ENCODE peak calls at places on chromosome 6, in four cellular contexts. One of them, this sample, is unnamed.

GRCh38 chr6:70456725-70457124 is 43.4 kb downstream of the FAM135A start:
- DNase-seq in spleen: no peak
- DNase-seq in breast epithelium: no peak
- DNase-seq in esophagus muscularis mucosa: no peak
- DNase-seq in this sample: no peak

GRCh38 chr6:79544939-79545450 is 7.8 kb upstream of the LCA5 start:
- DNase-seq in spleen: no peak
- DNase-seq in breast epithelium: peak
- DNase-seq in esophagus muscularis mucosa: peak
- DNase-seq in this sample: peak

GRCh38 chr6:48615041-48615440 is 504.0 kb upstream of the PTCHD4 start:
- DNase-seq in spleen: no peak
- DNase-seq in breast epithelium: no peak
- DNase-seq in esophagus muscularis mucosa: no peak
- DNase-seq in this sample: no peak

GRCh38 chr6:38695227-38695900 is 7.6 kb downstream of the GLO1 start:
- DNase-seq in spleen: no peak
- DNase-seq in breast epithelium: no peak
- DNase-seq in esophagus muscularis mucosa: no peak
- DNase-seq in this sample: no peak

GRCh38 chr6:136723780-136724179 is 68.5 kb downstream of the MAP3K5 start:
- DNase-seq in spleen: peak
- DNase-seq in breast epithelium: no peak
- DNase-seq in esophagus muscularis mucosa: no peak
- DNase-seq in this sample: no peak

GRCh38 chr6:149128489-149129145 is 188.9 kb upstream of the TAB2 start:
- DNase-seq in spleen: no peak
- DNase-seq in breast epithelium: no peak
- DNase-seq in esophagus muscularis mucosa: no peak
- DNase-seq in this sample: no peak

GRCh38 chr6:67887419-67887746 is 747.7 kb upstream of the ADGRB3 start:
- DNase-seq in spleen: no peak
- DNase-seq in breast epithelium: no peak
- DNase-seq in esophagus muscularis mucosa: no peak
- DNase-seq in this sample: no peak

GRCh38 chr6:169070506-169071176 is 183.0 kb downstream of the THBS2 start:
- DNase-seq in spleen: no peak
- DNase-seq in breast epithelium: no peak
- DNase-seq in esophagus muscularis mucosa: peak
- DNase-seq in this sample: no peak

GRCh38 chr6:145815351-145815772 is 767 bp upstream of the FBXO30 start:
- DNase-seq in spleen: no peak
- DNase-seq in breast epithelium: no peak
- DNase-seq in esophagus muscularis mucosa: no peak
- DNase-seq in this sample: no peak

GRCh38 chr6:125670586-125670985 is 78.8 kb upstream of the HEY2 start:
- DNase-seq in spleen: no peak
- DNase-seq in breast epithelium: no peak
- DNase-seq in esophagus muscularis mucosa: no peak
- DNase-seq in this sample: no peak

GRCh38 chr6:34142599-34142998 is 3.3 kb downstream of the GRM4 start:
- DNase-seq in spleen: no peak
- DNase-seq in breast epithelium: no peak
- DNase-seq in esophagus muscularis mucosa: no peak
- DNase-seq in this sample: no peak

GRCh38 chr6:126380072-126380583 is 40.2 kb downstream of the CENPW start:
- DNase-seq in spleen: no peak
- DNase-seq in breast epithelium: no peak
- DNase-seq in esophagus muscularis mucosa: no peak
- DNase-seq in this sample: no peak

GRCh38 chr6:168090064-168090690 is 11.2 kb upstream of the FRMD1 start:
- DNase-seq in spleen: peak
- DNase-seq in breast epithelium: no peak
- DNase-seq in esophagus muscularis mucosa: no peak
- DNase-seq in this sample: no peak

GRCh38 chr6:133889557-133890301 is 816 bp downstream of the TCF21 start:
- DNase-seq in spleen: no peak
- DNase-seq in breast epithelium: no peak
- DNase-seq in esophagus muscularis mucosa: no peak
- DNase-seq in this sample: no peak

GRCh38 chr6:133553652-133554051 is 312.5 kb downstream of the EYA4 start:
- DNase-seq in spleen: no peak
- DNase-seq in breast epithelium: no peak
- DNase-seq in esophagus muscularis mucosa: no peak
- DNase-seq in this sample: no peak

GRCh38 chr6:105036371-105036770 is 79.5 kb downstream of the LIN28B start:
- DNase-seq in spleen: no peak
- DNase-seq in breast epithelium: no peak
- DNase-seq in esophagus muscularis mucosa: no peak
- DNase-seq in this sample: no peak

GRCh38 chr6:81763051-81763450 is 10.6 kb upstream of the TENT5A start:
- DNase-seq in spleen: no peak
- DNase-seq in breast epithelium: no peak
- DNase-seq in esophagus muscularis mucosa: no peak
- DNase-seq in this sample: no peak

GRCh38 chr6:3748208-3748701 is 3.3 kb downstream of the PXDC1 start:
- DNase-seq in spleen: no peak
- DNase-seq in breast epithelium: peak
- DNase-seq in esophagus muscularis mucosa: no peak
- DNase-seq in this sample: peak

GRCh38 chr6:84052204-84052882 is 18.8 kb downstream of the MRAP2 start:
- DNase-seq in spleen: peak
- DNase-seq in breast epithelium: no peak
- DNase-seq in esophagus muscularis mucosa: peak
- DNase-seq in this sample: no peak

GRCh38 chr6:134358320-134358719 is 40.4 kb upstream of the SGK1 start:
- DNase-seq in spleen: no peak
- DNase-seq in breast epithelium: no peak
- DNase-seq in esophagus muscularis mucosa: no peak
- DNase-seq in this sample: no peak

GRCh38 chr6:3202999-3203696 is 24.3 kb downstream of the TUBB2B start:
- DNase-seq in spleen: no peak
- DNase-seq in breast epithelium: no peak
- DNase-seq in esophagus muscularis mucosa: no peak
- DNase-seq in this sample: no peak

GRCh38 chr6:74928203-74928602 is 277.6 kb downstream of the COL12A1 start:
- DNase-seq in spleen: no peak
- DNase-seq in breast epithelium: no peak
- DNase-seq in esophagus muscularis mucosa: no peak
- DNase-seq in this sample: no peak

GRCh38 chr6:36954262-36954931 is at the start of gene PI16:
- DNase-seq in spleen: peak
- DNase-seq in breast epithelium: no peak
- DNase-seq in esophagus muscularis mucosa: no peak
- DNase-seq in this sample: no peak

GRCh38 chr6:1746919-1747460 is 137.3 kb downstream of the FOXC1 start:
- DNase-seq in spleen: no peak
- DNase-seq in breast epithelium: no peak
- DNase-seq in esophagus muscularis mucosa: no peak
- DNase-seq in this sample: no peak

GRCh38 chr6:5478380-5478779 is 217.1 kb downstream of the FARS2 start:
- DNase-seq in spleen: no peak
- DNase-seq in breast epithelium: no peak
- DNase-seq in esophagus muscularis mucosa: no peak
- DNase-seq in this sample: no peak

GRCh38 chr6:11328613-11329247 is 96.3 kb upstream of the NEDD9 start:
- DNase-seq in spleen: no peak
- DNase-seq in breast epithelium: no peak
- DNase-seq in esophagus muscularis mucosa: no peak
- DNase-seq in this sample: no peak

GRCh38 chr6:5333653-5334052 is 72.3 kb downstream of the FARS2 start:
- DNase-seq in spleen: no peak
- DNase-seq in breast epithelium: no peak
- DNase-seq in esophagus muscularis mucosa: no peak
- DNase-seq in this sample: no peak

GRCh38 chr6:282867-283416 is 9.3 kb upstream of the DUSP22 start:
- DNase-seq in spleen: no peak
- DNase-seq in breast epithelium: no peak
- DNase-seq in esophagus muscularis mucosa: peak
- DNase-seq in this sample: no peak

GRCh38 chr6:108738684-108739406 is 109.4 kb upstream of the ARMC2 start:
- DNase-seq in spleen: no peak
- DNase-seq in breast epithelium: no peak
- DNase-seq in esophagus muscularis mucosa: no peak
- DNase-seq in this sample: no peak

GRCh38 chr6:151036869-151037680 is 171.6 kb downstream of the MTHFD1L start:
- DNase-seq in spleen: no peak
- DNase-seq in breast epithelium: no peak
- DNase-seq in esophagus muscularis mucosa: no peak
- DNase-seq in this sample: no peak

DNA sequence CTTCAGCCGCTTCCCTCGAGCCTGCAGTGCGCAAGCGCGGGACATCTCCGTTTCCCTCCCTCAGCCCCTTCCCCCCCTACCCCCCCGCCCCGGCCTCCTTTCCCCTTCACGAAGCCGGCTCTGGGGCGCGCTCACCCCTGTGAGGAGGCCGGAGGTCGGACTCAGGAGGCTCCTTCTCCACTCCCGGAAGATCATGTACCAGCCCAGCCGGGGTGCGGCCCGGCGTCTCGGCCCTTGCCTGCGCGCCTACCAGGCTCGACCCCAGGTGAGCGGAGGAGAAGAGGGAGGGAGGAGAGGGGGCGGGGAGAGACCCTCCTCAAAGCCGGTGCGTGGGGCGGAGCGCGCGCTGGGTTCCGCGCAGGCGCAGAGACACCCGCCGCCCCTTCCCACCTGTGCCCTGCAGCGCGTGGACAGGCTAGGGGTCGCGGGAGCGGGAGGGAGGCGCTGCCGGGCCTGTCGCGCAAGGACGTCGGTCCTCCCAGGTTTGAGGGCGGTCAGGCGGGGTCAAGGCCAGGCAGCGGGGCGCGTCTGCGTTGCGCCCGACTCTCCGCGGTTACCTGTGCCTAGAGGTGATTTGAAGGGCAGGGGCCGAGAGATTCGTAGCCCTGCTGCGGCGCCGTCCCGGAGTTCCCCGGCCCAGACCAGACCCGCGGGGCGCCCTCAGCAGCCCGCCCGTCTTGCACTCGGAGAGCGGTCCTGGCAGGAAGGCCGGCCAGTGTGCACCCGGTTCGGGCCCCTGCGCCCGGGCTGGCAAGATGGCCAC is at the start of gene C6orf136:
- DNase-seq in spleen: peak
- DNase-seq in breast epithelium: peak
- DNase-seq in esophagus muscularis mucosa: peak
- DNase-seq in this sample: peak
- TF ChIP-seq POLR2A in spleen: no peak
- TF ChIP-seq POLR2A in breast epithelium: no peak
- TF ChIP-seq POLR2A in esophagus muscularis mucosa: no peak
- TF ChIP-seq POLR2A in this sample: peak

GRCh38 chr6:40054186-40054585 is 119.9 kb upstream of the MOCS1 start:
- DNase-seq in spleen: no peak
- DNase-seq in breast epithelium: no peak
- DNase-seq in esophagus muscularis mucosa: no peak
- DNase-seq in this sample: no peak

GRCh38 chr6:40044196-40044595 is 109.9 kb upstream of the MOCS1 start:
- DNase-seq in spleen: no peak
- DNase-seq in breast epithelium: no peak
- DNase-seq in esophagus muscularis mucosa: no peak
- DNase-seq in this sample: no peak

GRCh38 chr6:40054602-40055001 is 120.3 kb upstream of the MOCS1 start:
- DNase-seq in spleen: no peak
- DNase-seq in breast epithelium: no peak
- DNase-seq in esophagus muscularis mucosa: peak
- DNase-seq in this sample: no peak

DNA sequence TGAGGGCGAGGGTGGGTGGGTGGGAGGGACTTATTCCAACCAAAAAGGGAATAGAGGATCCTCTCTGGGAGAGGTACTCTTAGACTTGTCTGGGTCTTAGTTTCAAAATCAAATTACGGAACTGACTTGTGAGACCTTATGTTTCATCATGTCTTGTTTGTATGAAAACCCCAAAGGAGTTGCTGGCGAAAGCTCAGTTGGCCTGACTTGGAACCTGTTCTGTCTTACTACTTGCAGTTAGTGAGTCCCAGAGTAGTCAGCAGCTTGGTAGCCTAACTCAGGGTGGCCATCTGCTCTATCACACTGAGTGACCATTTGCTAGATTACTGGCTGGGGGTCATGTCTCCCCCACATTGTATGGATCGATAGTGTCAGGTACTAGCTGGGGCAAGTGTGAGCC is 114.9 kb upstream of the MOCS1 start:
- DNase-seq in spleen: no peak
- DNase-seq in breast epithelium: no peak
- DNase-seq in esophagus muscularis mucosa: peak
- DNase-seq in this sample: no peak
- TF ChIP-seq POLR2AphosphoS5 in spleen: no peak
- TF ChIP-seq POLR2AphosphoS5 in breast epithelium: no peak
- TF ChIP-seq POLR2AphosphoS5 in esophagus muscularis mucosa: no peak
- TF ChIP-seq POLR2AphosphoS5 in this sample: no peak

GRCh38 chr6:158047563-158048323 is 66.1 kb downstream of the SYNJ2 start:
- DNase-seq in spleen: no peak
- DNase-seq in breast epithelium: no peak
- DNase-seq in esophagus muscularis mucosa: no peak
- DNase-seq in this sample: no peak

GRCh38 chr6:158049055-158050028 is 67.7 kb downstream of the SYNJ2 start:
- DNase-seq in spleen: no peak
- DNase-seq in breast epithelium: no peak
- DNase-seq in esophagus muscularis mucosa: no peak
- DNase-seq in this sample: no peak

GRCh38 chr6:158048589-158048988 is 66.9 kb downstream of the SYNJ2 start:
- DNase-seq in spleen: no peak
- DNase-seq in breast epithelium: no peak
- DNase-seq in esophagus muscularis mucosa: no peak
- DNase-seq in this sample: no peak

GRCh38 chr6:158046201-158047119 is 64.8 kb downstream of the SYNJ2 start:
- DNase-seq in spleen: peak
- DNase-seq in breast epithelium: no peak
- DNase-seq in esophagus muscularis mucosa: no peak
- DNase-seq in this sample: no peak

GRCh38 chr6:158047120-158047518 is 65.5 kb downstream of the SYNJ2 start:
- DNase-seq in spleen: no peak
- DNase-seq in breast epithelium: no peak
- DNase-seq in esophagus muscularis mucosa: no peak
- DNase-seq in this sample: no peak
- TF ChIP-seq POLR2A in spleen: no peak
- TF ChIP-seq POLR2A in breast epithelium: no peak
- TF ChIP-seq POLR2A in esophagus muscularis mucosa: no peak
- TF ChIP-seq POLR2A in this sample: no peak

GRCh38 chr6:42200035-42200434 is 5.3 kb upstream of the GUCA1B start:
- DNase-seq in spleen: no peak
- DNase-seq in breast epithelium: no peak
- DNase-seq in esophagus muscularis mucosa: no peak
- DNase-seq in this sample: no peak
- TF ChIP-seq POLR2AphosphoS5 in spleen: no peak
- TF ChIP-seq POLR2AphosphoS5 in breast epithelium: no peak
- TF ChIP-seq POLR2AphosphoS5 in esophagus muscularis mucosa: peak
- TF ChIP-seq POLR2AphosphoS5 in this sample: no peak

GRCh38 chr6:28280595-28281287 is 631 bp upstream of the PGBD1 start:
- DNase-seq in spleen: no peak
- DNase-seq in breast epithelium: no peak
- DNase-seq in esophagus muscularis mucosa: no peak
- DNase-seq in this sample: no peak

GRCh38 chr6:28282923-28283322 is 1.6 kb downstream of the PGBD1 start:
- DNase-seq in spleen: no peak
- DNase-seq in breast epithelium: no peak
- DNase-seq in esophagus muscularis mucosa: no peak
- DNase-seq in this sample: no peak

GRCh38 chr6:28277746-28278145 is 3.6 kb upstream of the PGBD1 start:
- DNase-seq in spleen: no peak
- DNase-seq in breast epithelium: no peak
- DNase-seq in esophagus muscularis mucosa: no peak
- DNase-seq in this sample: no peak

GRCh38 chr6:28281288-28282064 is at the start of gene PGBD1:
- DNase-seq in spleen: peak
- DNase-seq in breast epithelium: peak
- DNase-seq in esophagus muscularis mucosa: no peak
- DNase-seq in this sample: peak
- TF ChIP-seq POLR2A in spleen: no peak
- TF ChIP-seq POLR2A in breast epithelium: no peak
- TF ChIP-seq POLR2A in esophagus muscularis mucosa: no peak
- TF ChIP-seq POLR2A in this sample: peak